ENCODE peak calls at places on chromosome 7, in five cellular contexts. H is NT2/D1, W is HepG2, Q is H1, F is GM12878. B is an unnamed sample.

GRCh38 chr7:112173214-112173905 is 32.8 kb downstream of the DOCK4 start:
- DNase-seq in W (no peak), Q (no peak), H (no peak), F (no peak), B (no peak)

GRCh38 chr7:27103489-27104226 is 1.2 kb upstream of the HOXA2 start:
- DNase-seq in Q (no peak), F (no peak), H (no peak), W (no peak), B (no peak)

GRCh38 chr7:23338439-23338838 is 39.3 kb downstream of the MALSU1 start:
- DNase-seq in H (no peak), F (no peak), Q (no peak), W (no peak), B (no peak)

GRCh38 chr7:23333671-23334246 is 34.6 kb downstream of the MALSU1 start:
- DNase-seq in H (no peak), W (no peak), Q (no peak), F (no peak), B (no peak)

GRCh38 chr7:115748123-115748738 is 282.3 kb downstream of the TFEC start:
- DNase-seq in H (no peak), W (peak; percentile 41), Q (no peak), F (no peak), B (peak; percentile 13)

GRCh38 chr7:92357260-92357659 is 90.0 kb upstream of the GATAD1 start:
- DNase-seq in F (no peak), H (no peak), Q (no peak), W (no peak), B (no peak)

GRCh38 chr7:50648570-50649169 is 83.5 kb upstream of the DDC start:
- DNase-seq in Q (peak; percentile 26), W (peak; percentile 53), F (no peak), H (no peak), B (no peak)

GRCh38 chr7:136009488-136010079 is 32.4 kb upstream of the MTPN start:
- DNase-seq in Q (no peak), H (peak; percentile 25), F (no peak), W (peak; percentile 16), B (peak; percentile 45)

GRCh38 chr7:110061387-110061786 is 1029.5 kb upstream of the LRRN3 start:
- DNase-seq in W (no peak), Q (no peak), F (no peak), H (no peak), B (no peak)

GRCh38 chr7:3673524-3673923 is 372.5 kb downstream of the SDK1 start:
- DNase-seq in Q (peak; percentile 84), F (no peak), W (peak; percentile 23), H (peak; percentile 64), B (peak; percentile 37)

GRCh38 chr7:29996321-29996720 is 6.7 kb upstream of the SCRN1 start:
- DNase-seq in W (no peak), F (no peak), H (no peak), Q (no peak), B (no peak)

GRCh38 chr7:8133955-8134733 is 127.8 kb downstream of the ICA1 start:
- DNase-seq in H (no peak), F (peak; percentile 99), W (no peak), Q (no peak), B (no peak)

GRCh38 chr7:68414631-68415425 is 1183.4 kb upstream of the AUTS2 start:
- DNase-seq in W (no peak), Q (no peak), H (no peak), F (no peak), B (no peak)

GRCh38 chr7:114310344-114311118 is 104.1 kb upstream of the FOXP2 start:
- DNase-seq in F (no peak), W (no peak), H (no peak), Q (no peak), B (no peak)

GRCh38 chr7:101688995-101689907 is 60.2 kb upstream of the MYL10 start:
- DNase-seq in F (no peak), Q (no peak), H (no peak), W (no peak), B (no peak)

GRCh38 chr7:80923211-80923612 is 4.4 kb upstream of the SEMA3C start:
- DNase-seq in W (no peak), Q (no peak), H (no peak), F (no peak), B (no peak)

GRCh38 chr7:131400833-131401593 is 73.3 kb downstream of the MKLN1 start:
- DNase-seq in H (no peak), F (no peak), Q (no peak), W (peak; percentile 16), B (no peak)

GRCh38 chr7:46131916-46132795 is 211.1 kb upstream of the IGFBP3 start:
- DNase-seq in H (peak; percentile 54), W (peak; percentile 43), F (no peak), Q (no peak), B (no peak)

GRCh38 chr7:91242097-91242846 is 22.0 kb upstream of the FZD1 start:
- DNase-seq in W (no peak), Q (no peak), F (no peak), H (no peak), B (peak; percentile 14)

GRCh38 chr7:109751241-109751640 is 1181.6 kb downstream of the DNAJB9 start:
- DNase-seq in Q (no peak), W (peak; percentile 3), H (no peak), F (no peak), B (no peak)

GRCh38 chr7:106010866-106011265 is 47.8 kb downstream of the CDHR3 start:
- DNase-seq in H (no peak), W (no peak), F (no peak), Q (no peak), B (no peak)

GRCh38 chr7:106012184-106012583 is 49.1 kb downstream of the CDHR3 start:
- DNase-seq in H (no peak), F (no peak), W (no peak), Q (no peak), B (no peak)

GRCh38 chr7:106010331-106010730 is 47.3 kb downstream of the CDHR3 start:
- DNase-seq in F (no peak), W (no peak), H (no peak), Q (no peak), B (no peak)

GRCh38 chr7:106006906-106007305 is 43.8 kb downstream of the CDHR3 start:
- DNase-seq in Q (no peak), F (no peak), H (no peak), W (no peak), B (no peak)

GRCh38 chr7:106009511-106010226 is 46.6 kb downstream of the CDHR3 start:
- DNase-seq in Q (peak; percentile 99), H (peak; percentile 96), W (no peak), F (no peak), B (peak; percentile 95)
- TF ChIP-seq SUZ12 in Q (no peak), H (no peak), W (no peak), F (no peak), B (no peak)

GRCh38 chr7:19397917-19398316 is 252.7 kb upstream of the FERD3L start:
- DNase-seq in W (no peak), F (peak; percentile 32), H (no peak), Q (no peak), B (no peak)

GRCh38 chr7:19390795-19391194 is 245.6 kb upstream of the FERD3L start:
- DNase-seq in W (no peak), Q (no peak), F (no peak), H (no peak), B (no peak)

DNA sequence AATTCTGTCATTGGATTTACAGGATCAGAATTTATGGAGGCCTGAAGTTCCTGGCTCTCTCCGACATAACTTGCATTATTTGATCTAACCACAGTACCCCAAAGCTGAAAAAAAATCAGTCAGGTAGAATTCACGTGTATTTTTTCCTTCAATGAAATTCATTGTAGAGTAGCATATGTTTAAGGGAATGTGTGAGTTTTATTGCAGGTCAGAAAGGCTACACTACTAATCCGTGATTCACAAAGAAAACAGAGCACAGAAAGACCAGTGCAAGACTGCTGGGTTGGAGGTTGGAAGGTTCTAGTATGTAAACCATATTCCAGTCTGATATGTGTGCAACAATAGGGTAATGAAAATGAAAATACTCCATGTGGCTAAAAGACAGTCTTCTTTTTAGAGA is 247.0 kb upstream of the FERD3L start:
- DNase-seq in F (no peak), W (no peak), Q (no peak), H (no peak), B (no peak)
- TF ChIP-seq SUZ12 in F (no peak), W (no peak), Q (no peak), H (no peak), B (no peak)

DNA sequence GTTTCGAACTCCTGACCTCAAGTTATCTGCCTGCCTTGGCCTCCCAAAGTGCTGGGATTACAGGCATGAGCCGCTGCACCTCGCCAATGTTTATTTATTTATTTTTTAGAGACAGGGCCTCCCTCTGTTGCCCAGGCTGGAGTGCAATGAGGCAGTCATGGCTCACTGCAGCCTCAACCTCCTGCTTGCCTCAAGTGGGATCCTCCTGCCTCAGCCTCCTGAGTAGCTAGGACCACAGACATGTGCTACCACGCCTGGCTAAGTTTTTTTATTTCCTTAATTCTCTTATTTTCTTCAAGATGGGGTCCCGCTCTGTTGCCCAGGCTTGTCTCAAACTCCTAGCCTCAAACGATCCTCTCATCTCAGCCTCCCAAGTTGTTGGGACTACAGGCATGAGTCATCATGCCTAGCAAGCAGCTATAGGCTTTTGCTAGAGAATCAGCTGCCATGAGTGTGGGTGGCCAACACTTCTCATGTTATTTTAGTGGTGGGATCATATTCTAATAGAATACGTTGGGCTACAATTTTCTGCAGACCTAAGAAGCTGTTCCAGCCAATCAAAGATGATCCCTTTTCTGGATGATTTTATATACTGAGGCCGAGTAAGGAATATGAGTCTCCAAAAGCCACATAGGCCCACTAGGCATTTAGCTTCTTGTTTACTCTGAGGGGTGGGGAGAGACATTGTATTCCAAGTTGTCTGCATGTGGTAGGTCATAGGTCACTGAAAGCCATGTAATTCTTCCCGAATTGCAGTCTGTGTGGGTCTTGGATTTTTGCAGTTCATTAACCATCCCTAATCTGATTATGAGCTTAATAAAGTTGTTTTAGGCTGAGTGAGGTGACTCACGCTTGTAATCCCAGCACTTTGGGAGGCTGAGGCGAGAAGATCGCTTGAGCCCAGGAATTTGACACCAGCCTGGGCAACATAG is 7.6 kb upstream of the TMEM248 start:
- DNase-seq in Q (no peak), W (no peak), F (no peak), H (no peak), B (no peak)
- TF ChIP-seq SUZ12 in Q (no peak), W (no peak), F (no peak), H (no peak), B (no peak)

GRCh38 chr7:78172138-78172887 is 373.7 kb downstream of the PHTF2 start:
- DNase-seq in H (no peak), F (no peak), Q (no peak), W (no peak), B (no peak)
- TF ChIP-seq SUZ12 in H (no peak), F (no peak), Q (no peak), W (no peak), B (no peak)

B was measured in HEK293T.